ENCODE peak calls at places on chromosomes 11 and 22, in eight cellular contexts. One of them, this sample, is unnamed.

GRCh38 chr22:28741200-28741757 is 341 bp downstream of the CHEK2 start:
- DNase-seq in heart left ventricle: no peak
- DNase-seq in AG04450: no peak
- DNase-seq in H1: no peak
- DNase-seq in A549: no peak
- DNase-seq in esophagus squamous epithelium: no peak
- DNase-seq in mesenchymal stem cell: no peak
- DNase-seq in IMR-90: no peak
- DNase-seq in this sample: no peak

GRCh38 chr22:24432059-24432853 is 4.9 kb downstream of the ADORA2A start:
- DNase-seq in IMR-90: peak
- DNase-seq in esophagus squamous epithelium: no peak
- DNase-seq in A549: no peak
- DNase-seq in heart left ventricle: peak
- DNase-seq in H1: no peak
- DNase-seq in AG04450: no peak
- DNase-seq in mesenchymal stem cell: no peak
- DNase-seq in this sample: peak

GRCh38 chr11:118343981-118344521 is at the start of gene CD3G:
- DNase-seq in AG04450: no peak
- DNase-seq in A549: no peak
- DNase-seq in H1: no peak
- DNase-seq in mesenchymal stem cell: no peak
- DNase-seq in heart left ventricle: no peak
- DNase-seq in IMR-90: no peak
- DNase-seq in esophagus squamous epithelium: no peak
- DNase-seq in this sample: no peak

GRCh38 chr11:70205049-70205725 is 2.1 kb downstream of the FADD start:
- DNase-seq in heart left ventricle: no peak
- DNase-seq in A549: no peak
- DNase-seq in mesenchymal stem cell: peak
- DNase-seq in esophagus squamous epithelium: no peak
- DNase-seq in H1: no peak
- DNase-seq in AG04450: no peak
- DNase-seq in IMR-90: peak
- DNase-seq in this sample: no peak

GRCh38 chr11:116730241-116730561 is 42.6 kb downstream of the BUD13 start:
- DNase-seq in AG04450: no peak
- DNase-seq in IMR-90: no peak
- DNase-seq in A549: no peak
- DNase-seq in esophagus squamous epithelium: no peak
- DNase-seq in mesenchymal stem cell: no peak
- DNase-seq in H1: no peak
- DNase-seq in heart left ventricle: no peak
- DNase-seq in this sample: peak

GRCh38 chr11:70448983-70449567 is 50.7 kb downstream of the CTTN start:
- DNase-seq in esophagus squamous epithelium: no peak
- DNase-seq in H1: no peak
- DNase-seq in AG04450: no peak
- DNase-seq in A549: peak
- DNase-seq in IMR-90: no peak
- DNase-seq in mesenchymal stem cell: no peak
- DNase-seq in heart left ventricle: no peak
- DNase-seq in this sample: no peak

GRCh38 chr11:47726878-47727514 is 11.8 kb upstream of the AGBL2 start:
- DNase-seq in AG04450: no peak
- DNase-seq in H1: no peak
- DNase-seq in esophagus squamous epithelium: no peak
- DNase-seq in IMR-90: no peak
- DNase-seq in heart left ventricle: no peak
- DNase-seq in A549: no peak
- DNase-seq in mesenchymal stem cell: no peak
- DNase-seq in this sample: no peak

GRCh38 chr22:47299879-47300697 is 537.6 kb downstream of the TBC1D22A start:
- DNase-seq in A549: no peak
- DNase-seq in IMR-90: no peak
- DNase-seq in esophagus squamous epithelium: no peak
- DNase-seq in mesenchymal stem cell: no peak
- DNase-seq in AG04450: no peak
- DNase-seq in H1: no peak
- DNase-seq in heart left ventricle: peak
- DNase-seq in this sample: no peak

GRCh38 chr22:20180245-20180630 is 29.4 kb upstream of the CCDC188 start:
- DNase-seq in AG04450: no peak
- DNase-seq in IMR-90: no peak
- DNase-seq in A549: no peak
- DNase-seq in esophagus squamous epithelium: no peak
- DNase-seq in mesenchymal stem cell: no peak
- DNase-seq in heart left ventricle: no peak
- DNase-seq in H1: no peak
- DNase-seq in this sample: no peak

GRCh38 chr11:112410325-112410724 is 149.7 kb upstream of the PLET1 start:
- DNase-seq in A549: no peak
- DNase-seq in esophagus squamous epithelium: no peak
- DNase-seq in AG04450: no peak
- DNase-seq in H1: no peak
- DNase-seq in heart left ventricle: no peak
- DNase-seq in IMR-90: no peak
- DNase-seq in mesenchymal stem cell: no peak
- DNase-seq in this sample: no peak

GRCh38 chr22:37353839-37354238 is 71.5 kb downstream of the CYTH4 start:
- DNase-seq in IMR-90: no peak
- DNase-seq in AG04450: no peak
- DNase-seq in heart left ventricle: no peak
- DNase-seq in mesenchymal stem cell: no peak
- DNase-seq in esophagus squamous epithelium: no peak
- DNase-seq in A549: no peak
- DNase-seq in H1: no peak
- DNase-seq in this sample: no peak

GRCh38 chr11:3130269-3131071 is 34.6 kb downstream of the OSBPL5 start:
- DNase-seq in AG04450: no peak
- DNase-seq in mesenchymal stem cell: no peak
- DNase-seq in esophagus squamous epithelium: no peak
- DNase-seq in IMR-90: no peak
- DNase-seq in H1: no peak
- DNase-seq in A549: no peak
- DNase-seq in heart left ventricle: no peak
- DNase-seq in this sample: peak

GRCh38 chr22:35611891-35612576 is 5.1 kb downstream of the MB start:
- DNase-seq in esophagus squamous epithelium: no peak
- DNase-seq in A549: no peak
- DNase-seq in mesenchymal stem cell: no peak
- DNase-seq in IMR-90: no peak
- DNase-seq in AG04450: no peak
- DNase-seq in heart left ventricle: no peak
- DNase-seq in H1: no peak
- DNase-seq in this sample: no peak

GRCh38 chr11:128933481-128934178 is 9.0 kb downstream of the TP53AIP1 start:
- DNase-seq in AG04450: no peak
- DNase-seq in H1: no peak
- DNase-seq in mesenchymal stem cell: no peak
- DNase-seq in IMR-90: no peak
- DNase-seq in esophagus squamous epithelium: no peak
- DNase-seq in A549: no peak
- DNase-seq in heart left ventricle: no peak
- DNase-seq in this sample: no peak

GRCh38 chr11:70141490-70142014 is 61.5 kb upstream of the FADD start:
- DNase-seq in mesenchymal stem cell: no peak
- DNase-seq in A549: no peak
- DNase-seq in IMR-90: no peak
- DNase-seq in heart left ventricle: peak
- DNase-seq in esophagus squamous epithelium: no peak
- DNase-seq in H1: no peak
- DNase-seq in AG04450: no peak
- DNase-seq in this sample: no peak

GRCh38 chr22:29345932-29346331 is 30.4 kb upstream of the RASL10A start:
- DNase-seq in AG04450: no peak
- DNase-seq in heart left ventricle: no peak
- DNase-seq in IMR-90: peak
- DNase-seq in mesenchymal stem cell: no peak
- DNase-seq in A549: no peak
- DNase-seq in H1: no peak
- DNase-seq in esophagus squamous epithelium: no peak
- DNase-seq in this sample: no peak

GRCh38 chr22:41799486-41800347 is 762 bp upstream of the CCDC134 start:
- DNase-seq in A549: no peak
- DNase-seq in esophagus squamous epithelium: no peak
- DNase-seq in AG04450: no peak
- DNase-seq in H1: peak
- DNase-seq in mesenchymal stem cell: no peak
- DNase-seq in IMR-90: no peak
- DNase-seq in heart left ventricle: peak
- DNase-seq in this sample: peak

GRCh38 chr11:34501500-34501899 is 12.1 kb downstream of the ELF5 start:
- DNase-seq in heart left ventricle: no peak
- DNase-seq in mesenchymal stem cell: peak
- DNase-seq in A549: no peak
- DNase-seq in H1: no peak
- DNase-seq in IMR-90: peak
- DNase-seq in AG04450: peak
- DNase-seq in esophagus squamous epithelium: no peak
- DNase-seq in this sample: no peak

GRCh38 chr22:44394246-44395115 is 81.7 kb upstream of the SHISAL1 start:
- DNase-seq in mesenchymal stem cell: no peak
- DNase-seq in AG04450: no peak
- DNase-seq in IMR-90: no peak
- DNase-seq in A549: no peak
- DNase-seq in esophagus squamous epithelium: no peak
- DNase-seq in H1: peak
- DNase-seq in heart left ventricle: peak
- DNase-seq in this sample: peak

GRCh38 chr11:20156876-20157613 is 3.2 kb downstream of the DBX1 start:
- DNase-seq in A549: no peak
- DNase-seq in IMR-90: no peak
- DNase-seq in heart left ventricle: no peak
- DNase-seq in esophagus squamous epithelium: no peak
- DNase-seq in AG04450: no peak
- DNase-seq in mesenchymal stem cell: no peak
- DNase-seq in H1: no peak
- DNase-seq in this sample: no peak

GRCh38 chr22:31977141-31977781 is 32.9 kb downstream of the YWHAH start:
- DNase-seq in H1: peak
- DNase-seq in AG04450: peak
- DNase-seq in heart left ventricle: peak
- DNase-seq in A549: peak
- DNase-seq in mesenchymal stem cell: peak
- DNase-seq in IMR-90: peak
- DNase-seq in esophagus squamous epithelium: no peak
- DNase-seq in this sample: peak

GRCh38 chr22:42844756-42845155 is 12.3 kb downstream of the ARFGAP3 start:
- DNase-seq in H1: no peak
- DNase-seq in A549: no peak
- DNase-seq in IMR-90: peak
- DNase-seq in esophagus squamous epithelium: no peak
- DNase-seq in AG04450: no peak
- DNase-seq in heart left ventricle: no peak
- DNase-seq in mesenchymal stem cell: peak
- DNase-seq in this sample: no peak

GRCh38 chr22:39223091-39223710 is 21.6 kb downstream of the PDGFB start:
- DNase-seq in esophagus squamous epithelium: no peak
- DNase-seq in A549: no peak
- DNase-seq in mesenchymal stem cell: no peak
- DNase-seq in IMR-90: no peak
- DNase-seq in H1: no peak
- DNase-seq in heart left ventricle: no peak
- DNase-seq in AG04450: no peak
- DNase-seq in this sample: peak

GRCh38 chr11:15672822-15673221 is 558.1 kb downstream of the INSC start:
- DNase-seq in H1: no peak
- DNase-seq in mesenchymal stem cell: no peak
- DNase-seq in esophagus squamous epithelium: no peak
- DNase-seq in heart left ventricle: no peak
- DNase-seq in A549: no peak
- DNase-seq in AG04450: no peak
- DNase-seq in IMR-90: no peak
- DNase-seq in this sample: no peak

GRCh38 chr22:23414727-23415489 is 165.2 kb downstream of the IGLL1 start:
- DNase-seq in mesenchymal stem cell: no peak
- DNase-seq in AG04450: no peak
- DNase-seq in esophagus squamous epithelium: no peak
- DNase-seq in IMR-90: no peak
- DNase-seq in heart left ventricle: no peak
- DNase-seq in H1: no peak
- DNase-seq in A549: no peak
- DNase-seq in this sample: no peak

GRCh38 chr22:43289551-43289963 is 53.6 kb downstream of the SCUBE1 start:
- DNase-seq in AG04450: no peak
- DNase-seq in heart left ventricle: no peak
- DNase-seq in A549: no peak
- DNase-seq in esophagus squamous epithelium: no peak
- DNase-seq in IMR-90: peak
- DNase-seq in H1: no peak
- DNase-seq in mesenchymal stem cell: peak
- DNase-seq in this sample: no peak

GRCh38 chr11:131713529-131714134 is 343.2 kb downstream of the NTM start:
- DNase-seq in esophagus squamous epithelium: no peak
- DNase-seq in IMR-90: no peak
- DNase-seq in A549: no peak
- DNase-seq in AG04450: no peak
- DNase-seq in H1: no peak
- DNase-seq in heart left ventricle: no peak
- DNase-seq in mesenchymal stem cell: no peak
- DNase-seq in this sample: no peak

GRCh38 chr11:64661146-64661545 is 61.9 kb downstream of the NRXN2 start:
- DNase-seq in IMR-90: peak
- DNase-seq in mesenchymal stem cell: peak
- DNase-seq in H1: no peak
- DNase-seq in esophagus squamous epithelium: no peak
- DNase-seq in heart left ventricle: peak
- DNase-seq in AG04450: peak
- DNase-seq in A549: no peak
- DNase-seq in this sample: peak
- H3K4me3 ChIP-seq in IMR-90: no peak
- H3K4me3 ChIP-seq in mesenchymal stem cell: peak
- H3K4me3 ChIP-seq in H1: no peak
- H3K4me3 ChIP-seq in esophagus squamous epithelium: no peak
- H3K4me3 ChIP-seq in heart left ventricle: peak
- H3K4me3 ChIP-seq in AG04450: no peak
- H3K4me3 ChIP-seq in A549: no peak
- H3K4me3 ChIP-seq in this sample: peak

GRCh38 chr11:100638648-100639047 is 48.4 kb upstream of the ARHGAP42 start:
- DNase-seq in heart left ventricle: no peak
- DNase-seq in esophagus squamous epithelium: no peak
- DNase-seq in A549: no peak
- DNase-seq in mesenchymal stem cell: no peak
- DNase-seq in H1: no peak
- DNase-seq in AG04450: no peak
- DNase-seq in IMR-90: no peak
- DNase-seq in this sample: no peak
- H3K27ac ChIP-seq in heart left ventricle: peak
- H3K27ac ChIP-seq in esophagus squamous epithelium: peak
- H3K27ac ChIP-seq in A549: no peak
- H3K27ac ChIP-seq in mesenchymal stem cell: no peak
- H3K27ac ChIP-seq in H1: no peak
- H3K27ac ChIP-seq in AG04450: peak
- H3K27ac ChIP-seq in IMR-90: peak
- H3K27ac ChIP-seq in this sample: no peak

GRCh38 chr11:62540804-62541671 is 5.6 kb downstream of the AHNAK start:
- DNase-seq in heart left ventricle: peak
- DNase-seq in IMR-90: peak
- DNase-seq in AG04450: no peak
- DNase-seq in H1: no peak
- DNase-seq in mesenchymal stem cell: peak
- DNase-seq in esophagus squamous epithelium: no peak
- DNase-seq in A549: no peak
- DNase-seq in this sample: no peak
- H3K4me3 ChIP-seq in heart left ventricle: peak
- H3K4me3 ChIP-seq in IMR-90: peak
- H3K4me3 ChIP-seq in AG04450: peak
- H3K4me3 ChIP-seq in H1: no peak
- H3K4me3 ChIP-seq in mesenchymal stem cell: peak
- H3K4me3 ChIP-seq in esophagus squamous epithelium: peak
- H3K4me3 ChIP-seq in A549: no peak
- H3K4me3 ChIP-seq in this sample: no peak

GRCh38 chr11:108703916-108704315 is 39.0 kb downstream of the DDX10 start:
- DNase-seq in A549: no peak
- DNase-seq in AG04450: no peak
- DNase-seq in mesenchymal stem cell: no peak
- DNase-seq in IMR-90: no peak
- DNase-seq in esophagus squamous epithelium: no peak
- DNase-seq in H1: no peak
- DNase-seq in heart left ventricle: no peak
- DNase-seq in this sample: no peak
- H3K27ac ChIP-seq in A549: no peak
- H3K27ac ChIP-seq in AG04450: no peak
- H3K27ac ChIP-seq in mesenchymal stem cell: no peak
- H3K27ac ChIP-seq in IMR-90: no peak
- H3K27ac ChIP-seq in esophagus squamous epithelium: no peak
- H3K27ac ChIP-seq in H1: no peak
- H3K27ac ChIP-seq in heart left ventricle: no peak
- H3K27ac ChIP-seq in this sample: no peak

This sample was measured in aorta.